ENCODE peak calls at places on chromosomes 13 and 19, in seven cellular contexts. One of them, this sample, is unnamed.

GRCh38 chr13:80339841-80340642 is 884 bp downstream of the SPRY2 start:
- DNase-seq in right cardiac atrium: peak; percentile 84
- DNase-seq in uterus: peak; percentile 28
- DNase-seq in fibroblast of lung: peak; percentile 28
- DNase-seq in transverse colon: peak; percentile 68
- DNase-seq in vagina: no peak
- DNase-seq in neuronal stem cell: peak; percentile 17
- DNase-seq in this sample: no peak

GRCh38 chr13:107271226-107271625 is 703.3 kb upstream of the ARGLU1 start:
- DNase-seq in right cardiac atrium: no peak
- DNase-seq in uterus: no peak
- DNase-seq in fibroblast of lung: peak; percentile 44
- DNase-seq in transverse colon: no peak
- DNase-seq in vagina: no peak
- DNase-seq in neuronal stem cell: no peak
- DNase-seq in this sample: no peak

GRCh38 chr13:66518068-66518467 is 712.1 kb downstream of the PCDH9 start:
- DNase-seq in right cardiac atrium: no peak
- DNase-seq in uterus: no peak
- DNase-seq in fibroblast of lung: no peak
- DNase-seq in transverse colon: no peak
- DNase-seq in vagina: no peak
- DNase-seq in neuronal stem cell: no peak
- DNase-seq in this sample: no peak

GRCh38 chr19:19711934-19712828 is 20.7 kb downstream of the ZNF14 start:
- DNase-seq in right cardiac atrium: no peak
- DNase-seq in uterus: no peak
- DNase-seq in fibroblast of lung: no peak
- DNase-seq in transverse colon: no peak
- DNase-seq in vagina: no peak
- DNase-seq in neuronal stem cell: no peak
- DNase-seq in this sample: no peak

GRCh38 chr19:5929646-5930045 is 15.6 kb downstream of the CAPS start:
- DNase-seq in right cardiac atrium: no peak
- DNase-seq in uterus: no peak
- DNase-seq in fibroblast of lung: no peak
- DNase-seq in transverse colon: no peak
- DNase-seq in vagina: no peak
- DNase-seq in neuronal stem cell: no peak
- DNase-seq in this sample: no peak

GRCh38 chr19:49157445-49158224 is at the start of gene TRPM4:
- DNase-seq in right cardiac atrium: peak; percentile 98
- DNase-seq in uterus: peak; percentile 81
- DNase-seq in fibroblast of lung: peak; percentile 67
- DNase-seq in transverse colon: peak; percentile 95
- DNase-seq in vagina: no peak
- DNase-seq in neuronal stem cell: peak; percentile 83
- DNase-seq in this sample: no peak

GRCh38 chr19:32817252-32817912 is 52.2 kb downstream of the SLC7A9 start:
- DNase-seq in right cardiac atrium: no peak
- DNase-seq in uterus: no peak
- DNase-seq in fibroblast of lung: no peak
- DNase-seq in transverse colon: peak; percentile 15
- DNase-seq in vagina: no peak
- DNase-seq in neuronal stem cell: no peak
- DNase-seq in this sample: no peak

GRCh38 chr19:39498262-39499081 is at the start of gene DLL3:
- DNase-seq in right cardiac atrium: no peak
- DNase-seq in uterus: no peak
- DNase-seq in fibroblast of lung: no peak
- DNase-seq in transverse colon: no peak
- DNase-seq in vagina: no peak
- DNase-seq in neuronal stem cell: no peak
- DNase-seq in this sample: no peak

GRCh38 chr13:26914624-26915023 is 154.0 kb upstream of the GPR12 start:
- DNase-seq in right cardiac atrium: no peak
- DNase-seq in uterus: no peak
- DNase-seq in fibroblast of lung: peak; percentile 5
- DNase-seq in transverse colon: no peak
- DNase-seq in vagina: no peak
- DNase-seq in neuronal stem cell: no peak
- DNase-seq in this sample: no peak

GRCh38 chr19:2334986-2335846 is 6.7 kb downstream of the SPPL2B start:
- DNase-seq in right cardiac atrium: peak; percentile 44
- DNase-seq in uterus: no peak
- DNase-seq in fibroblast of lung: no peak
- DNase-seq in transverse colon: no peak
- DNase-seq in vagina: no peak
- DNase-seq in neuronal stem cell: no peak
- DNase-seq in this sample: no peak

GRCh38 chr13:40613192-40613818 is 53.1 kb downstream of the FOXO1 start:
- DNase-seq in right cardiac atrium: no peak
- DNase-seq in uterus: peak; percentile 73
- DNase-seq in fibroblast of lung: no peak
- DNase-seq in transverse colon: peak; percentile 63
- DNase-seq in vagina: no peak
- DNase-seq in neuronal stem cell: no peak
- DNase-seq in this sample: no peak

GRCh38 chr19:17049711-17050280 is 23.2 kb upstream of the CPAMD8 start:
- DNase-seq in right cardiac atrium: no peak
- DNase-seq in uterus: peak; percentile 51
- DNase-seq in fibroblast of lung: peak; percentile 63
- DNase-seq in transverse colon: peak; percentile 33
- DNase-seq in vagina: no peak
- DNase-seq in neuronal stem cell: no peak
- DNase-seq in this sample: peak; percentile 41

GRCh38 chr19:56159616-56160271 is 16.1 kb upstream of the GALP start:
- DNase-seq in right cardiac atrium: peak; percentile 56
- DNase-seq in uterus: no peak
- DNase-seq in fibroblast of lung: no peak
- DNase-seq in transverse colon: no peak
- DNase-seq in vagina: no peak
- DNase-seq in neuronal stem cell: no peak
- DNase-seq in this sample: no peak

GRCh38 chr13:42377640-42378382 is 105.9 kb downstream of the AKAP11 start:
- DNase-seq in right cardiac atrium: no peak
- DNase-seq in uterus: no peak
- DNase-seq in fibroblast of lung: no peak
- DNase-seq in transverse colon: no peak
- DNase-seq in vagina: no peak
- DNase-seq in neuronal stem cell: no peak
- DNase-seq in this sample: no peak

GRCh38 chr13:98851276-98851675 is 98.8 kb upstream of the SLC15A1 start:
- DNase-seq in right cardiac atrium: no peak
- DNase-seq in uterus: no peak
- DNase-seq in fibroblast of lung: no peak
- DNase-seq in transverse colon: no peak
- DNase-seq in vagina: no peak
- DNase-seq in neuronal stem cell: no peak
- DNase-seq in this sample: no peak

GRCh38 chr13:38862443-38862842 is 128.2 kb downstream of the STOML3 start:
- DNase-seq in right cardiac atrium: no peak
- DNase-seq in uterus: no peak
- DNase-seq in fibroblast of lung: no peak
- DNase-seq in transverse colon: no peak
- DNase-seq in vagina: no peak
- DNase-seq in neuronal stem cell: no peak
- DNase-seq in this sample: no peak

GRCh38 chr19:46076951-46077814 is 36.4 kb upstream of the IGFL4 start:
- DNase-seq in right cardiac atrium: no peak
- DNase-seq in uterus: peak; percentile 58
- DNase-seq in fibroblast of lung: peak; percentile 79
- DNase-seq in transverse colon: peak; percentile 57
- DNase-seq in vagina: no peak
- DNase-seq in neuronal stem cell: peak; percentile 88
- DNase-seq in this sample: peak; percentile 56

GRCh38 chr13:80037505-80037888 is 303.4 kb downstream of the SPRY2 start:
- DNase-seq in right cardiac atrium: no peak
- DNase-seq in uterus: no peak
- DNase-seq in fibroblast of lung: peak; percentile 82
- DNase-seq in transverse colon: no peak
- DNase-seq in vagina: no peak
- DNase-seq in neuronal stem cell: no peak
- DNase-seq in this sample: peak; percentile 65

GRCh38 chr13:30178976-30179375 is 128.4 kb downstream of the KATNAL1 start:
- DNase-seq in right cardiac atrium: no peak
- DNase-seq in uterus: no peak
- DNase-seq in fibroblast of lung: no peak
- DNase-seq in transverse colon: no peak
- DNase-seq in vagina: peak; percentile 85
- DNase-seq in neuronal stem cell: no peak
- DNase-seq in this sample: no peak

GRCh38 chr19:5447700-5448311 is 7.4 kb upstream of the ZNRF4 start:
- DNase-seq in right cardiac atrium: no peak
- DNase-seq in uterus: no peak
- DNase-seq in fibroblast of lung: no peak
- DNase-seq in transverse colon: no peak
- DNase-seq in vagina: no peak
- DNase-seq in neuronal stem cell: no peak
- DNase-seq in this sample: no peak

GRCh38 chr13:34826432-34826831 is 115.6 kb upstream of the NBEA start:
- DNase-seq in right cardiac atrium: no peak
- DNase-seq in uterus: no peak
- DNase-seq in fibroblast of lung: no peak
- DNase-seq in transverse colon: no peak
- DNase-seq in vagina: no peak
- DNase-seq in neuronal stem cell: no peak
- DNase-seq in this sample: no peak

GRCh38 chr13:101706651-101707050 is 254.2 kb downstream of the ITGBL1 start:
- DNase-seq in right cardiac atrium: no peak
- DNase-seq in uterus: no peak
- DNase-seq in fibroblast of lung: peak; percentile 99
- DNase-seq in transverse colon: peak; percentile 8
- DNase-seq in vagina: no peak
- DNase-seq in neuronal stem cell: no peak
- DNase-seq in this sample: peak; percentile 84

GRCh38 chr13:78147905-78148304 is 229.3 kb upstream of the EDNRB start:
- DNase-seq in right cardiac atrium: no peak
- DNase-seq in uterus: no peak
- DNase-seq in fibroblast of lung: peak; percentile 59
- DNase-seq in transverse colon: no peak
- DNase-seq in vagina: no peak
- DNase-seq in neuronal stem cell: no peak
- DNase-seq in this sample: peak; percentile 27

GRCh38 chr13:28568286-28568685 is 73.4 kb upstream of the FLT1 start:
- DNase-seq in right cardiac atrium: peak; percentile 88
- DNase-seq in uterus: peak; percentile 28
- DNase-seq in fibroblast of lung: peak; percentile 43
- DNase-seq in transverse colon: peak; percentile 36
- DNase-seq in vagina: no peak
- DNase-seq in neuronal stem cell: no peak
- DNase-seq in this sample: peak; percentile 23

GRCh38 chr13:21579754-21580316 is 24.1 kb downstream of the MICU2 start:
- DNase-seq in right cardiac atrium: no peak
- DNase-seq in uterus: no peak
- DNase-seq in fibroblast of lung: no peak
- DNase-seq in transverse colon: no peak
- DNase-seq in vagina: no peak
- DNase-seq in neuronal stem cell: no peak
- DNase-seq in this sample: no peak

GRCh38 chr19:3397266-3398022 is 31.1 kb downstream of the NFIC start:
- DNase-seq in right cardiac atrium: peak; percentile 82
- DNase-seq in uterus: no peak
- DNase-seq in fibroblast of lung: peak; percentile 32
- DNase-seq in transverse colon: peak; percentile 44
- DNase-seq in vagina: no peak
- DNase-seq in neuronal stem cell: no peak
- DNase-seq in this sample: no peak

GRCh38 chr19:3398114-3398899 is 31.9 kb downstream of the NFIC start:
- DNase-seq in right cardiac atrium: peak; percentile 93
- DNase-seq in uterus: peak; percentile 85
- DNase-seq in fibroblast of lung: peak; percentile 55
- DNase-seq in transverse colon: peak; percentile 67
- DNase-seq in vagina: no peak
- DNase-seq in neuronal stem cell: no peak
- DNase-seq in this sample: no peak

GRCh38 chr19:3398900-3399278 is 32.5 kb downstream of the NFIC start:
- DNase-seq in right cardiac atrium: no peak
- DNase-seq in uterus: no peak
- DNase-seq in fibroblast of lung: no peak
- DNase-seq in transverse colon: no peak
- DNase-seq in vagina: no peak
- DNase-seq in neuronal stem cell: no peak
- DNase-seq in this sample: no peak

GRCh38 chr19:3401004-3401768 is 34.8 kb downstream of the NFIC start:
- DNase-seq in right cardiac atrium: no peak
- DNase-seq in uterus: no peak
- DNase-seq in fibroblast of lung: no peak
- DNase-seq in transverse colon: no peak
- DNase-seq in vagina: no peak
- DNase-seq in neuronal stem cell: no peak
- DNase-seq in this sample: no peak

DNA sequence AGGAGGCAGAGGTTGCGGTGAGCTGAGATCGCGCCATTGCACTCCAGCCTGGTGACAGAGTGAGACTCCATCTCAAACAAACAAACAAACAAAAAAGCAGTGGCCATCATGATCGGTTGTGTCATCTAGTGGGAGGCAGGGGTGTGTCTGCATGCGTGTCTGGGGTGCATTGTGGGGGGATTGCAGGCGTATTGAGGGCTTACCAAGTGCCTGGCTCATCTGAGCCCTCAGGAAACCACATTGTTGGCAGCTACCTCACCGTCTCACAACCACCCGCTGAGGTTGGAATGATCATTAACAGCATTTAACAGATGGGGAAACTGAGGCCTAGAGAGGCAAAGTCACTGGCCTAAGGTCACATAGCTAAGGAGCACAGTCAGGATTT is 30.5 kb downstream of the NFIC start:
- DNase-seq in right cardiac atrium: no peak
- DNase-seq in uterus: no peak
- DNase-seq in fibroblast of lung: no peak
- DNase-seq in transverse colon: no peak
- DNase-seq in vagina: no peak
- DNase-seq in neuronal stem cell: no peak
- DNase-seq in this sample: no peak
- H3K27ac ChIP-seq in right cardiac atrium: peak overlapping the region; percentile 78
- H3K27ac ChIP-seq in uterus: peak overlapping the region; percentile 100
- H3K27ac ChIP-seq in fibroblast of lung: peak overlapping the region; percentile 38
- H3K27ac ChIP-seq in transverse colon: peak overlapping the region; percentile 96
- H3K27ac ChIP-seq in vagina: peak overlapping the region; percentile 100
- H3K27ac ChIP-seq in neuronal stem cell: no peak overlapping the region
- H3K27ac ChIP-seq in this sample: peak overlapping the region; percentile 11

GRCh38 chr19:16002985-16003384 is 54.2 kb downstream of the OR10H4 start:
- DNase-seq in right cardiac atrium: no peak
- DNase-seq in uterus: no peak
- DNase-seq in fibroblast of lung: no peak
- DNase-seq in transverse colon: no peak
- DNase-seq in vagina: no peak
- DNase-seq in neuronal stem cell: no peak
- DNase-seq in this sample: no peak
- H3K27me3 ChIP-seq in right cardiac atrium: no peaks in the 10 kb centered on the region
- H3K27me3 ChIP-seq in uterus: no peaks in the 10 kb centered on the region
- H3K27me3 ChIP-seq in fibroblast of lung: no peaks in the 10 kb centered on the region
- H3K27me3 ChIP-seq in transverse colon: no peaks in the 10 kb centered on the region
- H3K27me3 ChIP-seq in vagina: no peaks in the 10 kb centered on the region
- H3K27me3 ChIP-seq in neuronal stem cell: no peaks in the 10 kb centered on the region
- H3K27me3 ChIP-seq in this sample: no peaks in the 10 kb centered on the region

GRCh38 chr13:85503797-85504196 is 295.4 kb downstream of the SLITRK6 start:
- DNase-seq in right cardiac atrium: no peak
- DNase-seq in uterus: no peak
- DNase-seq in fibroblast of lung: no peak
- DNase-seq in transverse colon: no peak
- DNase-seq in vagina: no peak
- DNase-seq in neuronal stem cell: no peak
- DNase-seq in this sample: no peak
- H3K27ac ChIP-seq in right cardiac atrium: no peak overlapping the region
- H3K27ac ChIP-seq in uterus: no peak overlapping the region
- H3K27ac ChIP-seq in fibroblast of lung: no peak overlapping the region
- H3K27ac ChIP-seq in transverse colon: peak overlapping the region; percentile 20
- H3K27ac ChIP-seq in vagina: no peak overlapping the region
- H3K27ac ChIP-seq in neuronal stem cell: no peak overlapping the region
- H3K27ac ChIP-seq in this sample: no peak overlapping the region

GRCh38 chr19:8120636-8121480 is 28.5 kb downstream of the FBN3 start:
- DNase-seq in right cardiac atrium: peak; percentile 50
- DNase-seq in uterus: no peak
- DNase-seq in fibroblast of lung: no peak
- DNase-seq in transverse colon: no peak
- DNase-seq in vagina: no peak
- DNase-seq in neuronal stem cell: no peak
- DNase-seq in this sample: no peak
- H3K27me3 ChIP-seq in right cardiac atrium: no peaks in the 10 kb centered on the region
- H3K27me3 ChIP-seq in uterus: no peaks in the 10 kb centered on the region
- H3K27me3 ChIP-seq in fibroblast of lung: no peaks in the 10 kb centered on the region
- H3K27me3 ChIP-seq in transverse colon: no peaks in the 10 kb centered on the region
- H3K27me3 ChIP-seq in vagina: no peaks in the 10 kb centered on the region
- H3K27me3 ChIP-seq in neuronal stem cell: no peaks in the 10 kb centered on the region
- H3K27me3 ChIP-seq in this sample: no peaks in the 10 kb centered on the region

This sample was measured in AG04450.